ENCODE peak calls at places on chromosomes 12 and 14, in five cellular contexts. A, X, T, E and Z are unnamed samples.

GRCh38 chr12:12331244-12331771 is 18.7 kb downstream of the MANSC1 start:
- DNase-seq in A (peak), X (no peak), T (no peak), E (no peak), Z (no peak)

GRCh38 chr12:131121705-131122405 is 168.1 kb downstream of the ADGRD1 start:
- DNase-seq in A (no peak), X (no peak), T (no peak), E (peak), Z (no peak)

GRCh38 chr14:91159906-91160305 is 46.0 kb downstream of the DGLUCY start:
- DNase-seq in A (no peak), X (no peak), T (no peak), E (no peak), Z (no peak)

GRCh38 chr14:106605548-106606448 is 1079.4 kb downstream of the TMEM121 start:
- DNase-seq in A (no peak), X (no peak), T (no peak), E (no peak), Z (no peak)

GRCh38 chr14:103404032-103404918 is 19.1 kb downstream of the MARK3 start:
- DNase-seq in A (no peak), X (no peak), T (no peak), E (peak), Z (no peak)

GRCh38 chr14:95432152-95433093 is 84.0 kb downstream of the SYNE3 start:
- DNase-seq in A (peak), X (peak), T (peak), E (no peak), Z (peak)

GRCh38 chr14:45699451-45699850 is 446.4 kb upstream of the MIS18BP1 start:
- DNase-seq in A (no peak), X (no peak), T (no peak), E (no peak), Z (peak)

GRCh38 chr14:102034301-102034700 is 52.5 kb downstream of the HSP90AA1 start:
- DNase-seq in A (no peak), X (no peak), T (peak), E (no peak), Z (no peak)

GRCh38 chr12:47841910-47842309 is 22.2 kb upstream of the HDAC7 start:
- DNase-seq in A (no peak), X (no peak), T (no peak), E (no peak), Z (peak)

GRCh38 chr12:14256139-14256538 is 109.3 kb upstream of the ATF7IP start:
- DNase-seq in A (peak), X (no peak), T (peak), E (no peak), Z (peak)

GRCh38 chr12:65891987-65892481 is 67.8 kb downstream of the HMGA2 start:
- DNase-seq in A (peak), X (peak), T (peak), E (peak), Z (peak)

GRCh38 chr14:93148979-93149378 is 33.3 kb upstream of the ITPK1 start:
- DNase-seq in A (no peak), X (no peak), T (no peak), E (no peak), Z (no peak)

GRCh38 chr14:94028450-94028826 is 2.3 kb downstream of the OTUB2 start:
- DNase-seq in A (peak), X (no peak), T (peak), E (no peak), Z (peak)

GRCh38 chr14:95832012-95832411 is 44.6 kb upstream of the TUNAR start:
- DNase-seq in A (no peak), X (no peak), T (no peak), E (no peak), Z (no peak)

GRCh38 chr12:101697930-101698781 is 716 bp downstream of the CHPT1 start:
- DNase-seq in A (peak), X (no peak), T (peak), E (peak), Z (peak)

GRCh38 chr12:101698782-101699347 is 1.4 kb downstream of the CHPT1 start:
- DNase-seq in A (no peak), X (no peak), T (peak), E (no peak), Z (no peak)

GRCh38 chr12:101697197-101697929 is at the start of gene CHPT1:
- DNase-seq in A (peak), X (no peak), T (peak), E (peak), Z (no peak)

GRCh38 chr12:101703487-101703886 is 6.0 kb downstream of the CHPT1 start:
- DNase-seq in A (no peak), X (no peak), T (no peak), E (no peak), Z (no peak)

GRCh38 chr12:101700299-101700820 is 2.9 kb downstream of the CHPT1 start:
- DNase-seq in A (no peak), X (no peak), T (no peak), E (no peak), Z (no peak)
- H3K4me3 ChIP-seq in A (no peak), X (peak), T (no peak), E (no peak), Z (no peak)

DNA sequence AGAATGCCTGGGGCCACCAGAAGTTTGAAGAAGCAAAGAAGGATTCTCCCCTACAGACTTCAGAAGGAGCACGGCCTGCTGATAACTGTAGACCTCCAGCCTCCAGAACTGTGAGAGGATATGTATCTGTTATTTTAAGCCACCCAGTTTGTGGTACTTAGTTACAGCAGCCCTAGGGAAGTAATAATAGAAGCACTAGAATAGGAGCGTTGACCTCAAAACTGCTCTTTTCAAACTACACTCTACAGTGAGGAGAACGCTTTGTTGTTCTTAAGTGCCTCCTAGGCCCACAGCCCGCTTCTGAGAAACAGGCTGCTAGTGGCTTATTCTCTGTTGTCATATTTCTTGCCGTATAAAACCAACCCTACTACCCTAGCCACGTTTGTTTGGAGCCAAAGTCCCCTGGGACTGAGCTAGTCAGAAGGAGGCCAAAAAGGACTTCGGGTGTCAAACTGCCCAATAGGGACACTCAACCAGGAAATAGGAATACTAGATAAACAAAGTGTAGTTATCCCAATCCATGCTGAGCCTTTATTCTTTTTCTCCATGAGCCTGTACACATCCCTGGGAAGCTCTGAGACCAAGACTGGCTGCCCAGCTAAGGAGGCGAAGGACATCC is 38.5 kb upstream of the FRS2 start:
- DNase-seq in A (no peak), X (no peak), T (no peak), E (no peak), Z (no peak)
- TF ChIP-seq CTCF in A (no peak), X (no peak), T (no peak), E (no peak), Z (no peak)

GRCh38 chr12:27541031-27541719 is 17.2 kb downstream of the PPFIBP1 start:
- DNase-seq in A (no peak), X (no peak), T (no peak), E (no peak), Z (peak)

GRCh38 chr12:27542628-27543027 is 18.6 kb downstream of the PPFIBP1 start:
- DNase-seq in A (peak), X (no peak), T (no peak), E (no peak), Z (peak)

GRCh38 chr12:27535318-27535717 is 11.3 kb downstream of the PPFIBP1 start:
- DNase-seq in A (no peak), X (no peak), T (no peak), E (no peak), Z (no peak)

GRCh38 chr12:27537855-27538675 is 14.1 kb downstream of the PPFIBP1 start:
- DNase-seq in A (no peak), X (no peak), T (no peak), E (no peak), Z (no peak)

DNA sequence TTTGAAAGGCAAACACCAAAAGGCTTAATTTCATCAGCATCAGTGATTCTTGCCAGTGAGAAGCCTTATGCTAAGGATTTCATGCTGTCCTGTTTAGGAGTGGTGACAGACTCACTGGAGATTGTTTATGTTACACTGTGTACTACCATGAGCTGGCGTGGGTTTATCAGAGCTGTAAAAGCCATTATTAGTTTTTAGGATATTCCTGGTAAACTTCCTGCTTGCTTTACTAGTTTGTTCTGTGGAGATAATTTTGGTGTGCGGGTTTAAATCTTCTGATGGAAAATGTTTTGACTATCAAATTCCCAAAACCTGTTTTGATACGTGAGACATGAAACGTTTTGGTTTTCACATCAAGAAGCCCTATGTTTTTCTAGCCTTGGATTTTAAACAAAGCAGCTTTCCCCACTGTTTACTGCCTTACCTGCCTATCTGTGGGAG is 15.2 kb downstream of the PPFIBP1 start:
- DNase-seq in A (peak), X (peak), T (peak), E (no peak), Z (peak)
- H3K4me3 ChIP-seq in A (no peak), X (no peak), T (no peak), E (peak), Z (no peak)

DNA sequence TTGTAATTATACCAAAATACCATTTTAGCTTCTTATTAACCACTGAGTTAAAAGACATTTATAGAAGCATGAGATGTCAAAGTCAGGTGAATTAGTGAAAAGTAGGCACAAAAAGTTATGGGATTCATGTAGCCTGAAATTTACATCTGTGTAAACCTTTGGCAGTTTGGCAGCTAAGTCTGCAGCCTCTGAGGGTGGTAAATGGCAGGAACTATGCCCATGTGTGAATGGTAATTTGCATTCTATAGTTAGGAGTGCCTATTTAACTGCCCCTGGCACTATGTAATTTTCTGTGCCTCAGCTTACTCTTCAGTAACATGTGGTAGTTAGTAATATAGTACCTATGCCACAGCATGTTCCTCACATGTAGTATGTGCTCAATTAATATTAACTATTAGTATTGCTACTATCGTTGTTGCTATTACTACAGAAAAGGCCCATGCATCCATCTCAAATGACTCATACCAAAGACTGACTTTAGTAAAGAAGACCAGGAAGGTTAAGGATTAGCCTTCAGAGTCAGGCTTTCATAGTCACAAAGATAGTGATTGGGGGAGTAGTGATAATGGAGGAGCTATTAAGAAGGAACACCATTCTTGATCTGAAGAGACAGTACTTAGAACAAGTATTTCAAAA is 258.7 kb upstream of the BTG1 start:
- DNase-seq in A (no peak), X (no peak), T (no peak), E (no peak), Z (no peak)
- TF ChIP-seq CTCF in A (no peak), X (no peak), T (no peak), E (no peak), Z (no peak)

GRCh38 chr12:82835217-82835616 is 148.5 kb downstream of the TMTC2 start:
- DNase-seq in A (peak), X (no peak), T (peak), E (no peak), Z (peak)
- H3K4me3 ChIP-seq in A (no peak), X (no peak), T (no peak), E (no peak), Z (no peak)

DNA sequence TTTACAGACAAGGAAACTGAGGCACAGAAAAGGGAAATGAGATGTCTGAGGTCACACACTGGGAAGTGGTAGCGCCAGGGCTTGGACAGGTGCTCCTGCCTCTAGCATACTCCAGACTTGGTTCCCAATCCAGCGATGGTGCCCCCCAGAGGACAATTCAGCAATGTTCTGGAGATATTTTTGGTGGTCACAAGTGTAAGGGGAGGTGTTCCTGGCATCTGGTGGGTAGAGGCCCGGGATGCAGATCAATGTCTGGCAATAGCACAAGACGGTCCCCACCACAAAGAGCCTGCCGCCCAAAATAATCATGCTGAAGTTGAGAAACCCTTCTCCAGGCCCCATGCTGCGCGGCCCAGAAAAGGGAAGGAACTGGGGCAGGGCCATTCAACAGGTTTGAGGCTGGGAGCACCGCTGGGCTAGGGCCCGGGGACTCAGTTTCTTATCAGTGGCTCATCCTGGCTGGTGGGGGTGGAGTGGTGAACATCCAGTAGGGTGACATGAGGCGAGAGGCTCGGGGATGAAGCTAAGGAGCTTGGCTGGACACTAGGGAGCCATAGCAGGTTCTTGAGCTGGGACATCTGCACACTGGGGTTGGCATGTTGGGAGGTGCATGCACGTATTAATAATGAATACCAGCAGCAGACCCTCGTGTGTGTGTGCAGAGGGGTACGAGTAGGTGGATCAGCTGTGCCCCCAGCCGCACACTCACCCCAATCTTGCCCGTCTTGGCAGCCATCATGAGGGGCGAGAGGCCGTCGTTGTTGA is 35.1 kb downstream of the TRPV4 start:
- DNase-seq in A (no peak), X (no peak), T (peak), E (no peak), Z (no peak)
- TF ChIP-seq CTCF in A (peak), X (peak), T (peak), E (no peak), Z (no peak)

GRCh38 chr14:68526420-68527105 is 266.3 kb downstream of the ZFP36L1 start:
- DNase-seq in A (no peak), X (no peak), T (peak), E (no peak), Z (peak)
- H3K4me3 ChIP-seq in A (no peak), X (no peak), T (no peak), E (no peak), Z (no peak)

GRCh38 chr12:116881867-116882507 is 746 bp upstream of the HRK start:
- DNase-seq in A (no peak), X (no peak), T (no peak), E (no peak), Z (no peak)

GRCh38 chr12:116881325-116881866 is at the start of gene HRK:
- DNase-seq in A (no peak), X (no peak), T (no peak), E (no peak), Z (peak)

GRCh38 chr12:116880213-116880816 is 926 bp downstream of the HRK start:
- DNase-seq in A (no peak), X (no peak), T (no peak), E (no peak), Z (peak)

GRCh38 chr12:116880817-116881324 is 370 bp downstream of the HRK start:
- DNase-seq in A (no peak), X (no peak), T (peak), E (no peak), Z (peak)

DNA sequence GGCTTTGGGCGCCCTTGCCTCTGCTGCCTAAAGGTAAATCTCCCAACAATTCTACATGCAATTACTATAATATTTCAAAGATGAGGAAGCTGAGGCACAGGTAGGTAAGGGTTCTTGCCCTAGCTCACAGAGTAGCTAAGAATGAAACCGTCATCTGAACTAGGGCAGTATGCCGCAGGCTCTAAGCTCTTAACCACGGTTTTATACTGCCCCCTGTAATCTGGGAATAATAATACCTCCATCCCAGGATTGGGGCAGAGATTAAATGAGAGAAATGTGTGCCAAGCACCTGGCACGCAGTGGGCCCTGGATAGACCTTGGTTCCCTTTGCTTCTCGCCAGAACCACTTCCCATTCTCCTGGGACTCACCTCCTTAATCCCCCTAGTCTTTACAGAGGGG is 1.5 kb upstream of the HRK start:
- DNase-seq in A (peak), X (no peak), T (peak), E (no peak), Z (peak)
- TF ChIP-seq CTCF in A (peak), X (peak), T (peak), E (no peak), Z (no peak)

DNA sequence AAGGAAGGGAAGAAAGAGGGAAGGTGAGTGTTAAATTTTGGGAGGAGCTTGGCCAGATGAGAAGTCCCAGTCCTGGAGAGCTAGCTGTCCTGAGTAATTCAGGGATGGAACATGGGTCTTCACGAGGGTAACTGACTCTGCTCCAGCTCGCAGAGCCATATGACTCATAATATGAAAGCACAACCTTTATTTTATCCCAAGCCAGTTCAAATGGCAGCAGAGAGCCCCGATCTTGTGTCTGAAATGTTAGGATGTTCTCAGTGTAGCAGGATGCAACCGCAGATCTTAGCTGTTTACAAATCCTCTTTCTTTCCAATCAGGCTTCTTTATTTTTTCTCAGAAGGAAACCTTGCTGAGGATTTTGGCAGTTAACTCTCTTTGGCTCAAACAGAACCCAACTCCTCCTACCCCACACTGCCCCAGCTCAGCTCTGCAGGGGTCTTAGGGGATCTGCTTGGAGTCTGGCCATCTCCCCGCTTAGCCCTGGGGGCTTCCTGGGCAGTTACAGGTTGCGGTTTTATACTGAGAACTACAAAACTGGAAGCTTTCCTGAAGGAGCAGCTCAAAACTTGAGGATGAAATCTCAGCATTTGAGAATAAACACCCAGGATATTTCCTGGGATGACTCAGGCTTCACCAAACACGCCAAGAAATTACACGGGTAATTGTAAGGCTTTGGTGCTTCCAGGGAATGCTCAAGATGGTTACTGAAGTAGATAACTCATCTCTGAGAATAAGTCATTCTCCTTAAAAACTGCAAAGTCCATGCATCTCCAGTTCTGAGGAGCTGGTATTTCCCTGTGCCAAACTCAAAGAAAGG is 92.5 kb downstream of the VCPKMT start:
- DNase-seq in A (peak), X (no peak), T (peak), E (peak), Z (peak)
- H3K4me3 ChIP-seq in A (no peak), X (no peak), T (peak), E (no peak), Z (no peak)